ENCODE peak calls at places on chromosomes 1 and 21, in seven cellular contexts. O is psoas muscle; V is left ventricle myocardium inferior; J is BE2C; X is tibial artery; U is CD8-positive, alpha-beta memory T cell; T is IMR-90. H is an unnamed sample. For H3K4me1, the result is how much of the 10 kb centered on the place peaks cover.

GRCh38 chr1:224800486-224801119 is 128.9 kb upstream of the DNAH14 start:
- DNase-seq in O (no peak), V (no peak), J (no peak), X (no peak), U (no peak), T (no peak), H (no peak)

GRCh38 chr1:9909222-9910046 is 635 bp downstream of the CTNNBIP1 start:
- DNase-seq in O (no peak), V (peak), J (no peak), X (peak), U (peak), T (no peak), H (peak)

GRCh38 chr1:43074244-43074643 is 97.8 kb downstream of the EBNA1BP2 start:
- DNase-seq in O (no peak), V (no peak), J (no peak), X (no peak), U (no peak), T (no peak), H (no peak)

GRCh38 chr1:175267716-175268416 is 75.3 kb upstream of the KIAA0040 start:
- DNase-seq in O (peak), V (peak), J (no peak), X (peak), U (no peak), T (no peak), H (no peak)

GRCh38 chr21:44484498-44485253 is 29.4 kb downstream of the LRRC3 start:
- DNase-seq in O (no peak), V (no peak), J (no peak), X (no peak), U (no peak), T (no peak), H (no peak)

GRCh38 chr1:167601442-167602380 is 28.3 kb upstream of the RCSD1 start:
- DNase-seq in O (peak), V (peak), J (peak), X (peak), U (no peak), T (no peak), H (peak)

GRCh38 chr1:212290608-212291007 is 5.4 kb downstream of the PPP2R5A start:
- DNase-seq in O (no peak), V (no peak), J (no peak), X (no peak), U (no peak), T (peak), H (no peak)

GRCh38 chr21:45386336-45386727 is 18.6 kb upstream of the COL18A1 start:
- DNase-seq in O (peak), V (peak), J (peak), X (peak), U (no peak), T (no peak), H (peak)

DNA sequence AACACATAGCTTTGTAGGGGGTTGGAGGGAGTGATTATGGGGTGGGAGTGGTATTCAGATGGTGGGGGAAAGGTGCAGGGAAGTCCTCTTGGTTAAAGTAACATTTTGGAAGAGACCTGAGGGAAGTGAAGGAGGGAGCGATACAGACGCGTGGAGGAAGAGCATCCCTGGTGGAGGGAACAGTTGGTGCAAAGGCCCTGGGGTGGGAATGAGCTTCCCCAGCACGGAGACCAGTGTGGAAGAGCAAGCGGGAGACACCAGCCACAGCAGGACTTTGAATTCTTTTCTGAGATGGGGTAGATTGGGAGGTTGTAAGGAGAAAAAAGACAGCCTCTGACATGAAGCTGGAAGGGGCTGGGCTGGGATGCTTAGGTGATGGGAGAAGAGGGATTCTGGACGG is 23.5 kb downstream of the DHRS3 start:
- DNase-seq in O (no peak), V (no peak), J (no peak), X (no peak), U (no peak), T (no peak), H (no peak)
- H3K4me1 ChIP-seq in O (half or more), V (half or more), J (under half), X (half or more), U (under half), T (under half), H (half or more)

GRCh38 chr1:75243124-75243523 is 108.9 kb downstream of the LHX8 start:
- DNase-seq in O (no peak), V (no peak), J (no peak), X (no peak), U (no peak), T (no peak), H (no peak)

DNA sequence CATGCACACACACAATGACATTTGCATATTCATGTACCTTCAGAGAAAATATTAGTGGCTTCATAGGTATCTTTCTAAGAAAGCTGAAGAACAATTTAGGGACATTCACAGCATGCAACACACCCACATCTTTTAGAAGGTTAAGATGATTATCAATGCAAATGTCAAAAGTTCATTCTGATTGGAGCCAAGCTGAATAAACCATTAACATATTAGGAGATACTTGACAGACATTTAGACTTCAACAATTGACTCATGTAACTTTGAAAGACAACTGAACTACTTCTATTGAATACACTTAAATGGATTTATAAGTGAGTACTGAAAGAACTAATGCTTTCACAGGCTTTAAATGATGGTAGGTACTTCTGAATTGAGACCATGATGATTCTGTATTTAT is 111.1 kb downstream of the LHX8 start:
- DNase-seq in O (no peak), V (no peak), J (no peak), X (no peak), U (no peak), T (no peak), H (no peak)
- H3K4me1 ChIP-seq in O (under half), V (under half), J (under half), X (under half), U (under half), T (under half), H (under half)

GRCh38 chr1:63793741-63794240 is 20.0 kb downstream of the ROR1 start:
- DNase-seq in O (no peak), V (no peak), J (no peak), X (no peak), U (no peak), T (no peak), H (no peak)

GRCh38 chr1:63789856-63790605 is 16.2 kb downstream of the ROR1 start:
- DNase-seq in O (no peak), V (no peak), J (no peak), X (no peak), U (no peak), T (no peak), H (no peak)

GRCh38 chr1:63792152-63792551 is 18.3 kb downstream of the ROR1 start:
- DNase-seq in O (no peak), V (no peak), J (no peak), X (no peak), U (no peak), T (no peak), H (no peak)

GRCh38 chr1:63787875-63788274 is 14.1 kb downstream of the ROR1 start:
- DNase-seq in O (no peak), V (no peak), J (peak), X (no peak), U (no peak), T (no peak), H (no peak)

DNA sequence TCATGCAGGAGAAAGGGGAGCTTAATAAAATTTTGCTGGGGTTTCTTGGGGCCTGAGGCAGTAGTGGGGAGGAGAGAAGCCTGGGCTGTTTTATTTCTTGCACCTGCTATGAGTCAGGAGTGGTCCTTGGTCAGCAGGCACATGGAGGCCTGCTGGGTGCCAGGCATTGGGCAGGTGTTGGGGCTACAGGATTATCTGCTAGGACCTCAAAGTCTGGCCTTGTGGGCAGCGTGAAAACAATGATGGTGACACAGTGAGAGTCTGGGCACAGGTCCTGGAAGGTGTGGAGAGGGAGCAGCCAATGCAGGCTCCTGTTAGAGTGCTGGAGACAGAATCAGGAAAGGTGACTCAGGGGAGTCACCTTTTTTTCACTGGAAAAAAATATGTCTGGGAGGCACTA is 17.2 kb downstream of the ROR1 start:
- DNase-seq in O (no peak), V (no peak), J (no peak), X (no peak), U (no peak), T (no peak), H (no peak)
- H3K4me1 ChIP-seq in O (under half), V (half or more), J (under half), X (under half), U (under half), T (under half), H (under half)

GRCh38 chr1:32714277-32714676 is 11.7 kb upstream of the SYNC start:
- DNase-seq in O (no peak), V (no peak), J (no peak), X (no peak), U (no peak), T (no peak), H (no peak)
- H3K4me1 ChIP-seq in O (under half), V (under half), J (under half), X (under half), U (under half), T (under half), H (under half)

H was measured in right lobe of liver.